ENCODE peak calls at places on chromosomes 11 and 22, in seven cellular contexts. A, T, R, F, D, Q and B are unnamed samples.

GRCh38 chr11:96949464-96949863 is 559.7 kb downstream of the JRKL start:
- DNase-seq in A (no peak), T (no peak), R (no peak), F (no peak), D (no peak), Q (no peak), B (no peak)

GRCh38 chr11:33847251-33847650 is 44.6 kb downstream of the LMO2 start:
- DNase-seq in A (no peak), T (no peak), R (no peak), F (no peak), D (no peak), Q (no peak), B (no peak)

GRCh38 chr22:37240240-37240940 is 3.7 kb downstream of the RAC2 start:
- DNase-seq in A (no peak), T (no peak), R (peak; percentile 10), F (no peak), D (no peak), Q (no peak), B (no peak)

GRCh38 chr11:124402326-124402922 is 3.6 kb upstream of the OR8B3 start:
- DNase-seq in A (no peak), T (no peak), R (peak; percentile 51), F (peak; percentile 46), D (peak; percentile 74), Q (peak; percentile 68), B (peak; percentile 18)

GRCh38 chr22:38304526-38304925 is 12.7 kb downstream of the CSNK1E start:
- DNase-seq in A (no peak), T (no peak), R (no peak), F (no peak), D (no peak), Q (no peak), B (no peak)

GRCh38 chr11:36273110-36273509 is 16.1 kb downstream of the COMMD9 start:
- DNase-seq in A (no peak), T (no peak), R (no peak), F (no peak), D (no peak), Q (no peak), B (no peak)

GRCh38 chr22:45480717-45481116 is 22.0 kb upstream of the FBLN1 start:
- DNase-seq in A (no peak), T (no peak), R (no peak), F (no peak), D (no peak), Q (no peak), B (no peak)

GRCh38 chr11:5564259-5565019 is 16.1 kb upstream of the OR52H1 start:
- DNase-seq in A (no peak), T (no peak), R (no peak), F (no peak), D (no peak), Q (no peak), B (peak; percentile 60)

GRCh38 chr11:61358566-61358965 is 3.1 kb downstream of the CYB561A3 start:
- DNase-seq in A (no peak), T (no peak), R (no peak), F (no peak), D (no peak), Q (no peak), B (no peak)

GRCh38 chr11:67404515-67405195 is 772 bp downstream of the TBC1D10C start:
- DNase-seq in A (no peak), T (peak; percentile 83), R (no peak), F (no peak), D (no peak), Q (no peak), B (no peak)

GRCh38 chr22:27918351-27919221 is 470 bp downstream of the PITPNB start:
- DNase-seq in A (peak; percentile 83), T (peak; percentile 83), R (peak; percentile 72), F (no peak), D (no peak), Q (peak; percentile 68), B (no peak)

GRCh38 chr11:78161937-78162336 is 22.5 kb upstream of the ALG8 start:
- DNase-seq in A (no peak), T (no peak), R (peak; percentile 62), F (no peak), D (no peak), Q (no peak), B (no peak)

GRCh38 chr11:61345170-61345610 is 12.2 kb downstream of the TKFC start:
- DNase-seq in A (no peak), T (no peak), R (no peak), F (no peak), D (no peak), Q (no peak), B (no peak)

GRCh38 chr11:74466916-74467885 is at the start of gene KCNE3:
- DNase-seq in A (no peak), T (peak; percentile 81), R (peak; percentile 61), F (no peak), D (no peak), Q (no peak), B (no peak)
- H3K4me3 ChIP-seq in A (peak within 1 kb of the TSS; percentile 54), T (peak within 1 kb of the TSS; percentile 56), R (peak within 1 kb of the TSS; percentile 55), F (peak within 1 kb of the TSS; percentile 36), D (peak within 1 kb of the TSS; percentile 48), Q (no peak within 1 kb of the TSS), B (peak within 1 kb of the TSS; percentile 64)

DNA sequence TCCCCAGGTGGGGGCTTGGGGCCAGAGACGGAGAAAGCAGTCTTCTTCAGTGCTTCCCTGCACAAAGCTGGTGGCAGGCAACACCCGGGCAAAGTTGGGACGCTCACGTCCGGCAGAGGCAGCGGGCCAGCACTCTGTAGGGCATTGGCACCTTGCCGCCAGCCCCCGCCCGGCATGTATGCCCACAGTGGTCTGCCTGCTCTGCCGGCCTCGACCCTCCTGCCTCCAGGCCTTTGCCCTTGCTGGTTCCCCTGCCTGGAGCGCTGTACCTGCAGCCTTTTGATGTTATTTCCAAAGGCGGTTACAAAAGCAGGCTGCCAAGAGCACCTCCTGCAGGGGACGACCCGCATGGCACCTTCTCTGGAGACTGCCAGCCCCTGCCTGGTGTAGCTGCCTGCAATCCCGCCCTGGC is 56.5 kb upstream of the SHISAL1 start:
- DNase-seq in A (no peak), T (peak; percentile 53), R (peak; percentile 12), F (no peak), D (no peak), Q (no peak), B (no peak)
- TF ChIP-seq CTCF in A (no peak), T (no peak), R (no peak), F (no peak), D (peak; percentile 12), Q (no peak), B (peak; percentile 21)

GRCh38 chr11:12286606-12287005 is 90.8 kb upstream of the PARVA start:
- DNase-seq in A (peak; percentile 32), T (no peak), R (no peak), F (no peak), D (no peak), Q (no peak), B (no peak)
- H3K4me3 ChIP-seq in A (no peak overlapping the region), T (no peak overlapping the region), R (no peak overlapping the region), F (no peak overlapping the region), D (peak overlapping the region; percentile 31), Q (no peak overlapping the region), B (peak overlapping the region; percentile 14)

DNA sequence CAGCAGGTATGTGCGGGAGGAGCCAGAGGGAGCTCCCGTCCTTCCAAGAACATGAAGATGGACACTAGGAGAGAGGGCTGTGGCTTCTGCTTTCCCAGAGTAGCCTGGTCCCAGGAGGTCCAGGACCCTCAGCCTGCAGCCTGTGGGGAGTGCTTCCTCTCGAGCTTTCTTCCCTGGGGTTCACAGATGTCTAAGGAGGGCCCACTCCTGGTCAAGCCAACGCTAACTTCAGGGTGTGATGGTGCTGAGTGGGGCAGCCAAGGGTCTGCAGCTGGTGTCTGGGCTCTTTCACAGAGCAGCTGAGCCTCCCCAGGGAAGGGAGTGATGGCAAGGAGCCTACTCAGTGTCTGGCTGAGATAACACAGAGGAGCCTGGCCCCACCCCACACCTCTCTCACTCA is 3.3 kb downstream of the POU2F3 start:
- DNase-seq in A (no peak), T (no peak), R (no peak), F (no peak), D (no peak), Q (no peak), B (no peak)
- TF ChIP-seq CTCF in A (no peak), T (no peak), R (no peak), F (no peak), D (no peak), Q (no peak), B (no peak)

GRCh38 chr22:40529817-40530216 is 106.7 kb downstream of the MRTFA start:
- DNase-seq in A (no peak), T (no peak), R (no peak), F (no peak), D (no peak), Q (peak; percentile 17), B (no peak)

GRCh38 chr22:40535189-40535512 is 101.4 kb downstream of the MRTFA start:
- DNase-seq in A (no peak), T (no peak), R (no peak), F (no peak), D (no peak), Q (no peak), B (no peak)

GRCh38 chr22:40533712-40534378 is 102.7 kb downstream of the MRTFA start:
- DNase-seq in A (no peak), T (no peak), R (no peak), F (no peak), D (no peak), Q (peak; percentile 89), B (no peak)

GRCh38 chr22:40534379-40535188 is 101.9 kb downstream of the MRTFA start:
- DNase-seq in A (no peak), T (no peak), R (no peak), F (no peak), D (no peak), Q (peak; percentile 65), B (no peak)

GRCh38 chr22:40531951-40532900 is 104.3 kb downstream of the MRTFA start:
- DNase-seq in A (no peak), T (no peak), R (no peak), F (no peak), D (no peak), Q (peak; percentile 33), B (no peak)
- H3K4me3 ChIP-seq in A (peak overlapping the region; percentile 19), T (peak overlapping the region; percentile 11), R (no peak overlapping the region), F (peak overlapping the region; percentile 37), D (peak overlapping the region; percentile 20), Q (peak overlapping the region; percentile 77), B (no peak overlapping the region)

GRCh38 chr22:24185501-24186351 is 4.4 kb downstream of the SUSD2 start:
- DNase-seq in A (no peak), T (peak; percentile 66), R (peak; percentile 19), F (no peak), D (no peak), Q (no peak), B (no peak)
- TF ChIP-seq CTCF in A (no peak), T (no peak), R (no peak), F (no peak), D (no peak), Q (no peak), B (no peak)

GRCh38 chr11:62599069-62599696 is 2.5 kb downstream of the MTA2 start:
- DNase-seq in A (peak; percentile 98), T (peak; percentile 91), R (peak; percentile 82), F (no peak), D (peak; percentile 98), Q (peak; percentile 99), B (no peak)
- H3K4me3 ChIP-seq in A (peak overlapping the region; percentile 100), T (peak overlapping the region; percentile 100), R (peak overlapping the region; percentile 80), F (peak overlapping the region; percentile 39), D (peak overlapping the region; percentile 80), Q (peak overlapping the region; percentile 79), B (peak overlapping the region; percentile 84)